ENCODE peak calls at places on chromosomes 7 and 10, in eight cellular contexts. One of them, this sample, is unnamed. For H3K36me3, the result is how much of the 10 kb centered on the place peaks cover.

GRCh38 chr10:30241422-30242110 is 107.5 kb downstream of the MTPAP start:
- DNase-seq in esophagus muscularis mucosa: no peak
- DNase-seq in aorta: no peak
- DNase-seq in transverse colon: no peak
- DNase-seq in ovary: no peak
- DNase-seq in esophagus squamous epithelium: no peak
- DNase-seq in SJSA1: no peak
- DNase-seq in neural progenitor cell: no peak
- DNase-seq in this sample: no peak

GRCh38 chr10:124448696-124449169 is 1.1 kb downstream of the NKX1-2 start:
- DNase-seq in aorta: no peak
- DNase-seq in SJSA1: no peak
- DNase-seq in neural progenitor cell: peak
- DNase-seq in transverse colon: no peak
- DNase-seq in ovary: no peak
- DNase-seq in esophagus muscularis mucosa: no peak
- DNase-seq in esophagus squamous epithelium: no peak
- DNase-seq in this sample: no peak

GRCh38 chr7:3128857-3129256 is 85.2 kb upstream of the CARD11 start:
- DNase-seq in aorta: no peak
- DNase-seq in esophagus squamous epithelium: no peak
- DNase-seq in esophagus muscularis mucosa: no peak
- DNase-seq in ovary: no peak
- DNase-seq in SJSA1: no peak
- DNase-seq in transverse colon: no peak
- DNase-seq in neural progenitor cell: no peak
- DNase-seq in this sample: no peak

GRCh38 chr10:35758086-35758485 is 116.0 kb upstream of the FZD8 start:
- DNase-seq in esophagus muscularis mucosa: peak
- DNase-seq in transverse colon: no peak
- DNase-seq in esophagus squamous epithelium: no peak
- DNase-seq in aorta: peak
- DNase-seq in ovary: no peak
- DNase-seq in SJSA1: no peak
- DNase-seq in neural progenitor cell: no peak
- DNase-seq in this sample: peak

GRCh38 chr7:2759736-2760097 is 71.7 kb downstream of the AMZ1 start:
- DNase-seq in ovary: peak
- DNase-seq in transverse colon: no peak
- DNase-seq in aorta: no peak
- DNase-seq in esophagus muscularis mucosa: no peak
- DNase-seq in SJSA1: no peak
- DNase-seq in esophagus squamous epithelium: no peak
- DNase-seq in neural progenitor cell: no peak
- DNase-seq in this sample: no peak

GRCh38 chr7:35993113-35993512 is 159.9 kb upstream of the EEPD1 start:
- DNase-seq in neural progenitor cell: no peak
- DNase-seq in esophagus muscularis mucosa: no peak
- DNase-seq in SJSA1: no peak
- DNase-seq in aorta: no peak
- DNase-seq in esophagus squamous epithelium: no peak
- DNase-seq in transverse colon: no peak
- DNase-seq in ovary: no peak
- DNase-seq in this sample: no peak

GRCh38 chr10:79162861-79163662 is 94.3 kb downstream of the ZMIZ1 start:
- DNase-seq in neural progenitor cell: no peak
- DNase-seq in ovary: no peak
- DNase-seq in esophagus squamous epithelium: no peak
- DNase-seq in aorta: no peak
- DNase-seq in SJSA1: peak
- DNase-seq in transverse colon: no peak
- DNase-seq in esophagus muscularis mucosa: no peak
- DNase-seq in this sample: no peak

GRCh38 chr7:151757274-151757673 is 119.6 kb downstream of the PRKAG2 start:
- DNase-seq in neural progenitor cell: no peak
- DNase-seq in esophagus muscularis mucosa: no peak
- DNase-seq in SJSA1: peak
- DNase-seq in transverse colon: no peak
- DNase-seq in ovary: no peak
- DNase-seq in aorta: no peak
- DNase-seq in esophagus squamous epithelium: no peak
- DNase-seq in this sample: no peak

GRCh38 chr10:89685932-89686331 is 15.5 kb upstream of the KIF20B start:
- DNase-seq in transverse colon: no peak
- DNase-seq in esophagus muscularis mucosa: no peak
- DNase-seq in esophagus squamous epithelium: no peak
- DNase-seq in neural progenitor cell: no peak
- DNase-seq in aorta: no peak
- DNase-seq in ovary: no peak
- DNase-seq in SJSA1: no peak
- DNase-seq in this sample: no peak

GRCh38 chr10:90064295-90064694 is 362.9 kb downstream of the KIF20B start:
- DNase-seq in esophagus squamous epithelium: no peak
- DNase-seq in SJSA1: no peak
- DNase-seq in aorta: no peak
- DNase-seq in transverse colon: no peak
- DNase-seq in ovary: no peak
- DNase-seq in neural progenitor cell: no peak
- DNase-seq in esophagus muscularis mucosa: no peak
- DNase-seq in this sample: no peak

GRCh38 chr10:34628174-34628802 is 186.8 kb downstream of the PARD3 start:
- DNase-seq in aorta: peak
- DNase-seq in esophagus squamous epithelium: no peak
- DNase-seq in transverse colon: peak
- DNase-seq in esophagus muscularis mucosa: no peak
- DNase-seq in SJSA1: no peak
- DNase-seq in neural progenitor cell: no peak
- DNase-seq in ovary: peak
- DNase-seq in this sample: peak

GRCh38 chr10:124886195-124886594 is 55.7 kb upstream of the ZRANB1 start:
- DNase-seq in SJSA1: no peak
- DNase-seq in aorta: no peak
- DNase-seq in ovary: no peak
- DNase-seq in esophagus muscularis mucosa: no peak
- DNase-seq in esophagus squamous epithelium: no peak
- DNase-seq in neural progenitor cell: no peak
- DNase-seq in transverse colon: no peak
- DNase-seq in this sample: no peak

GRCh38 chr10:11578802-11579255 is 32.6 kb downstream of the USP6NL start:
- DNase-seq in aorta: no peak
- DNase-seq in transverse colon: no peak
- DNase-seq in ovary: no peak
- DNase-seq in esophagus squamous epithelium: no peak
- DNase-seq in neural progenitor cell: no peak
- DNase-seq in SJSA1: no peak
- DNase-seq in esophagus muscularis mucosa: no peak
- DNase-seq in this sample: no peak

GRCh38 chr10:84138478-84139125 is 707 bp upstream of the GHITM start:
- DNase-seq in ovary: peak
- DNase-seq in SJSA1: peak
- DNase-seq in transverse colon: peak
- DNase-seq in aorta: peak
- DNase-seq in esophagus squamous epithelium: no peak
- DNase-seq in esophagus muscularis mucosa: no peak
- DNase-seq in neural progenitor cell: no peak
- DNase-seq in this sample: peak

GRCh38 chr7:141288626-141289025 is 214.8 kb downstream of the TMEM178B start:
- DNase-seq in transverse colon: no peak
- DNase-seq in ovary: no peak
- DNase-seq in neural progenitor cell: no peak
- DNase-seq in SJSA1: no peak
- DNase-seq in aorta: no peak
- DNase-seq in esophagus squamous epithelium: no peak
- DNase-seq in esophagus muscularis mucosa: no peak
- DNase-seq in this sample: no peak

GRCh38 chr7:7228967-7229366 is 46.6 kb downstream of the C1GALT1 start:
- DNase-seq in aorta: no peak
- DNase-seq in SJSA1: no peak
- DNase-seq in neural progenitor cell: no peak
- DNase-seq in esophagus muscularis mucosa: no peak
- DNase-seq in ovary: no peak
- DNase-seq in transverse colon: no peak
- DNase-seq in esophagus squamous epithelium: no peak
- DNase-seq in this sample: no peak

GRCh38 chr7:33776791-33777190 is 128.5 kb upstream of the BMPER start:
- DNase-seq in aorta: no peak
- DNase-seq in ovary: no peak
- DNase-seq in transverse colon: no peak
- DNase-seq in SJSA1: no peak
- DNase-seq in neural progenitor cell: no peak
- DNase-seq in esophagus muscularis mucosa: no peak
- DNase-seq in esophagus squamous epithelium: no peak
- DNase-seq in this sample: no peak

GRCh38 chr7:44639701-44640321 is 33.4 kb downstream of the OGDH start:
- DNase-seq in esophagus squamous epithelium: no peak
- DNase-seq in esophagus muscularis mucosa: no peak
- DNase-seq in neural progenitor cell: peak
- DNase-seq in aorta: peak
- DNase-seq in SJSA1: peak
- DNase-seq in ovary: peak
- DNase-seq in transverse colon: no peak
- DNase-seq in this sample: peak

GRCh38 chr7:140831724-140832123 is 93.0 kb downstream of the BRAF start:
- DNase-seq in neural progenitor cell: no peak
- DNase-seq in esophagus squamous epithelium: no peak
- DNase-seq in esophagus muscularis mucosa: no peak
- DNase-seq in ovary: no peak
- DNase-seq in transverse colon: no peak
- DNase-seq in SJSA1: no peak
- DNase-seq in aorta: no peak
- DNase-seq in this sample: no peak

GRCh38 chr7:5457245-5457735 is 33.7 kb upstream of the TNRC18 start:
- DNase-seq in esophagus muscularis mucosa: no peak
- DNase-seq in transverse colon: no peak
- DNase-seq in ovary: no peak
- DNase-seq in esophagus squamous epithelium: no peak
- DNase-seq in neural progenitor cell: no peak
- DNase-seq in SJSA1: no peak
- DNase-seq in aorta: no peak
- DNase-seq in this sample: no peak

GRCh38 chr7:11648104-11648503 is 183.9 kb downstream of the THSD7A start:
- DNase-seq in esophagus muscularis mucosa: no peak
- DNase-seq in neural progenitor cell: no peak
- DNase-seq in SJSA1: no peak
- DNase-seq in esophagus squamous epithelium: no peak
- DNase-seq in transverse colon: no peak
- DNase-seq in ovary: no peak
- DNase-seq in aorta: no peak
- DNase-seq in this sample: no peak

GRCh38 chr7:70775570-70776156 is 356.3 kb upstream of the GALNT17 start:
- DNase-seq in esophagus muscularis mucosa: no peak
- DNase-seq in neural progenitor cell: no peak
- DNase-seq in transverse colon: no peak
- DNase-seq in SJSA1: no peak
- DNase-seq in ovary: no peak
- DNase-seq in aorta: no peak
- DNase-seq in esophagus squamous epithelium: no peak
- DNase-seq in this sample: no peak

GRCh38 chr7:117665393-117665792 is 185.6 kb downstream of the CFTR start:
- DNase-seq in neural progenitor cell: no peak
- DNase-seq in SJSA1: no peak
- DNase-seq in transverse colon: no peak
- DNase-seq in esophagus muscularis mucosa: no peak
- DNase-seq in ovary: no peak
- DNase-seq in aorta: no peak
- DNase-seq in esophagus squamous epithelium: no peak
- DNase-seq in this sample: no peak

GRCh38 chr7:17054206-17054605 is 172.4 kb upstream of the AGR3 start:
- DNase-seq in aorta: no peak
- DNase-seq in neural progenitor cell: no peak
- DNase-seq in esophagus squamous epithelium: no peak
- DNase-seq in SJSA1: no peak
- DNase-seq in ovary: no peak
- DNase-seq in esophagus muscularis mucosa: no peak
- DNase-seq in transverse colon: no peak
- DNase-seq in this sample: no peak
- H3K4me3 ChIP-seq in aorta: no peak
- H3K4me3 ChIP-seq in neural progenitor cell: no peak
- H3K4me3 ChIP-seq in esophagus squamous epithelium: no peak
- H3K4me3 ChIP-seq in SJSA1: no peak
- H3K4me3 ChIP-seq in ovary: no peak
- H3K4me3 ChIP-seq in esophagus muscularis mucosa: no peak
- H3K4me3 ChIP-seq in transverse colon: no peak
- H3K4me3 ChIP-seq in this sample: no peak

GRCh38 chr10:5765617-5766016 is 47.6 kb downstream of the GDI2 start:
- DNase-seq in esophagus muscularis mucosa: no peak
- DNase-seq in ovary: no peak
- DNase-seq in esophagus squamous epithelium: no peak
- DNase-seq in transverse colon: no peak
- DNase-seq in aorta: no peak
- DNase-seq in SJSA1: no peak
- DNase-seq in neural progenitor cell: no peak
- DNase-seq in this sample: no peak
- H3K36me3 ChIP-seq in esophagus muscularis mucosa: under half
- H3K36me3 ChIP-seq in ovary: under half
- H3K36me3 ChIP-seq in esophagus squamous epithelium: under half
- H3K36me3 ChIP-seq in transverse colon: half or more
- H3K36me3 ChIP-seq in aorta: under half
- H3K36me3 ChIP-seq in SJSA1: half or more
- H3K36me3 ChIP-seq in neural progenitor cell: under half
- H3K36me3 ChIP-seq in this sample: half or more

DNA sequence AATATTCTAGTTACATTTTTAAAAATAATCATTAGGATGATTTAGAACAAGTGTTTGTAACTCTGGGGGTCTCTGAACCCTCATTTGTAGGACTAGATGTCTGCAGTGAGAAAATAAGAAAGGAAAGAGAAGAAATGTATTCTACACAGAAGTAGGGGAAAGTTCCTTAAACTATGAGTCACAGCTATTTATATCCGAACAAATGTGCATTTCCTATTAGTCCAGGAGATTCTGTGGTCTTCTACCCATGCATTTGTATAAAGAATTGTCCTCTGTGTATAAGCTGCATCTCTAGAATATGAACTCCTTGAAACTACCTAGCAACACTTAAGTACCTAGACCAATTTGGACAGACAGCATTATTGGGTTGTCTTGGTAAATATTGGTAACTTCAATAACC is 15.9 kb upstream of the CD36 start:
- DNase-seq in esophagus squamous epithelium: no peak
- DNase-seq in SJSA1: no peak
- DNase-seq in esophagus muscularis mucosa: no peak
- DNase-seq in transverse colon: no peak
- DNase-seq in ovary: no peak
- DNase-seq in aorta: no peak
- DNase-seq in neural progenitor cell: no peak
- DNase-seq in this sample: no peak
- H3K4me3 ChIP-seq in esophagus squamous epithelium: no peak
- H3K4me3 ChIP-seq in SJSA1: no peak
- H3K4me3 ChIP-seq in esophagus muscularis mucosa: no peak
- H3K4me3 ChIP-seq in transverse colon: no peak
- H3K4me3 ChIP-seq in ovary: no peak
- H3K4me3 ChIP-seq in aorta: no peak
- H3K4me3 ChIP-seq in neural progenitor cell: no peak
- H3K4me3 ChIP-seq in this sample: no peak

DNA sequence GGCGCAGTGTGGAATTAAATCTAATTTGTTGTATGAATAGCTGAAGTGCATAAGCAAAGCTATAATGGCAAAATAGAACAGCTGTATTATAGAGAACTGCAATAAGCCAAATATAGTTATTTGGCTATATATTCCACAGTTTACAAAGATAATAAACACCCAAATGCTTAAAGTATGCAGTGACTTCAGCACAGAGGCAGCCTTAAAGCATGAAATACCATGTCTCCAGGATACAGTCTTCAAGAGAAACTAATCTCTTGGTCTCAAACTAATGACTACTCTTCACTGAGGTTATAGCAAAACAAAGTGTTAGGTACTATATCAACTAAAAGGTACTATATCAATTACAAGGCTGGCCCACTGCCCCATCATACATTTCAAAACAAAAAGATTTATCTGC is 48.0 kb downstream of the NT5C2 start:
- DNase-seq in transverse colon: no peak
- DNase-seq in esophagus squamous epithelium: no peak
- DNase-seq in aorta: no peak
- DNase-seq in ovary: no peak
- DNase-seq in esophagus muscularis mucosa: no peak
- DNase-seq in neural progenitor cell: no peak
- DNase-seq in SJSA1: no peak
- DNase-seq in this sample: no peak
- H3K36me3 ChIP-seq in transverse colon: under half
- H3K36me3 ChIP-seq in esophagus squamous epithelium: under half
- H3K36me3 ChIP-seq in aorta: under half
- H3K36me3 ChIP-seq in ovary: under half
- H3K36me3 ChIP-seq in esophagus muscularis mucosa: under half
- H3K36me3 ChIP-seq in neural progenitor cell: under half
- H3K36me3 ChIP-seq in SJSA1: under half
- H3K36me3 ChIP-seq in this sample: under half